ENCODE peak calls at places on chromosomes 5 and 9, in six cellular contexts. One of them, this sample, is unnamed.
A peak's percentile ranks its signal among the peaks of the same experiment; 100 is the strongest.

GRCh38 chr9:114827658-114828360 is 22.0 kb upstream of the TNFSF15 start:
- DNase-seq in effector memory CD8-positive, alpha-beta T cell: no peak
- DNase-seq in lung: no peak
- DNase-seq in germinal center: no peak
- DNase-seq in posterior cingulate gyrus: no peak
- DNase-seq in left colon: no peak
- DNase-seq in this sample: no peak

GRCh38 chr9:13139641-13140171 is 139.8 kb downstream of the MPDZ start:
- DNase-seq in effector memory CD8-positive, alpha-beta T cell: no peak
- DNase-seq in lung: no peak
- DNase-seq in germinal center: no peak
- DNase-seq in posterior cingulate gyrus: peak; percentile 59
- DNase-seq in left colon: no peak
- DNase-seq in this sample: no peak

GRCh38 chr9:127537014-127537413 is 75.1 kb upstream of the STXBP1 start:
- DNase-seq in effector memory CD8-positive, alpha-beta T cell: no peak
- DNase-seq in lung: no peak
- DNase-seq in germinal center: no peak
- DNase-seq in posterior cingulate gyrus: no peak
- DNase-seq in left colon: peak; percentile 39
- DNase-seq in this sample: no peak

GRCh38 chr9:35254237-35254636 is 92.4 kb downstream of the UNC13B start:
- DNase-seq in effector memory CD8-positive, alpha-beta T cell: no peak
- DNase-seq in lung: no peak
- DNase-seq in germinal center: no peak
- DNase-seq in posterior cingulate gyrus: no peak
- DNase-seq in left colon: no peak
- DNase-seq in this sample: no peak

GRCh38 chr5:139726248-139726647 is 69.4 kb upstream of the PSD2 start:
- DNase-seq in effector memory CD8-positive, alpha-beta T cell: no peak
- DNase-seq in lung: no peak
- DNase-seq in germinal center: no peak
- DNase-seq in posterior cingulate gyrus: no peak
- DNase-seq in left colon: no peak
- DNase-seq in this sample: no peak

GRCh38 chr5:34053133-34053532 is 10.1 kb upstream of the C1QTNF3 start:
- DNase-seq in effector memory CD8-positive, alpha-beta T cell: no peak
- DNase-seq in lung: no peak
- DNase-seq in germinal center: no peak
- DNase-seq in posterior cingulate gyrus: no peak
- DNase-seq in left colon: no peak
- DNase-seq in this sample: no peak

GRCh38 chr9:97721396-97721795 is 24.3 kb upstream of the XPA start:
- DNase-seq in effector memory CD8-positive, alpha-beta T cell: no peak
- DNase-seq in lung: no peak
- DNase-seq in germinal center: no peak
- DNase-seq in posterior cingulate gyrus: no peak
- DNase-seq in left colon: no peak
- DNase-seq in this sample: no peak

GRCh38 chr5:123273984-123274383 is 149.2 kb downstream of the CEP120 start:
- DNase-seq in effector memory CD8-positive, alpha-beta T cell: no peak
- DNase-seq in lung: no peak
- DNase-seq in germinal center: no peak
- DNase-seq in posterior cingulate gyrus: no peak
- DNase-seq in left colon: no peak
- DNase-seq in this sample: no peak

GRCh38 chr5:139058121-139058520 is 140.0 kb downstream of the SIL1 start:
- DNase-seq in effector memory CD8-positive, alpha-beta T cell: no peak
- DNase-seq in lung: no peak
- DNase-seq in germinal center: no peak
- DNase-seq in posterior cingulate gyrus: no peak
- DNase-seq in left colon: no peak
- DNase-seq in this sample: no peak

GRCh38 chr5:62596691-62597090 is 18.1 kb downstream of the LRRC70 start:
- DNase-seq in effector memory CD8-positive, alpha-beta T cell: no peak
- DNase-seq in lung: no peak
- DNase-seq in germinal center: no peak
- DNase-seq in posterior cingulate gyrus: no peak
- DNase-seq in left colon: no peak
- DNase-seq in this sample: no peak

GRCh38 chr5:1016036-1016435 is 7.4 kb downstream of the NKD2 start:
- DNase-seq in effector memory CD8-positive, alpha-beta T cell: no peak
- DNase-seq in lung: no peak
- DNase-seq in germinal center: no peak
- DNase-seq in posterior cingulate gyrus: peak; percentile 48
- DNase-seq in left colon: no peak
- DNase-seq in this sample: no peak

GRCh38 chr9:96476013-96476412 is 26.0 kb downstream of the HABP4 start:
- DNase-seq in effector memory CD8-positive, alpha-beta T cell: no peak
- DNase-seq in lung: no peak
- DNase-seq in germinal center: no peak
- DNase-seq in posterior cingulate gyrus: no peak
- DNase-seq in left colon: no peak
- DNase-seq in this sample: no peak

GRCh38 chr9:129908846-129909245 is 73.6 kb downstream of the USP20 start:
- DNase-seq in effector memory CD8-positive, alpha-beta T cell: no peak
- DNase-seq in lung: no peak
- DNase-seq in germinal center: no peak
- DNase-seq in posterior cingulate gyrus: no peak
- DNase-seq in left colon: no peak
- DNase-seq in this sample: no peak

GRCh38 chr9:69204869-69205268 is 30.8 kb downstream of the TJP2 start:
- DNase-seq in effector memory CD8-positive, alpha-beta T cell: no peak
- DNase-seq in lung: peak; percentile 31
- DNase-seq in germinal center: no peak
- DNase-seq in posterior cingulate gyrus: peak; percentile 71
- DNase-seq in left colon: no peak
- DNase-seq in this sample: no peak

GRCh38 chr9:34690983-34691382 is at the start of gene CCL19:
- DNase-seq in effector memory CD8-positive, alpha-beta T cell: no peak
- DNase-seq in lung: no peak
- DNase-seq in germinal center: no peak
- DNase-seq in posterior cingulate gyrus: no peak
- DNase-seq in left colon: no peak
- DNase-seq in this sample: no peak

GRCh38 chr9:404229-404628 is 189.6 kb downstream of the DOCK8 start:
- DNase-seq in effector memory CD8-positive, alpha-beta T cell: no peak
- DNase-seq in lung: no peak
- DNase-seq in germinal center: no peak
- DNase-seq in posterior cingulate gyrus: no peak
- DNase-seq in left colon: no peak
- DNase-seq in this sample: no peak

GRCh38 chr9:134811673-134812668 is 68.6 kb upstream of the FCN2 start:
- DNase-seq in effector memory CD8-positive, alpha-beta T cell: no peak
- DNase-seq in lung: no peak
- DNase-seq in germinal center: no peak
- DNase-seq in posterior cingulate gyrus: no peak
- DNase-seq in left colon: peak; percentile 15
- DNase-seq in this sample: no peak

GRCh38 chr9:117334101-117334500 is 80.8 kb downstream of the ASTN2 start:
- DNase-seq in effector memory CD8-positive, alpha-beta T cell: no peak
- DNase-seq in lung: no peak
- DNase-seq in germinal center: no peak
- DNase-seq in posterior cingulate gyrus: no peak
- DNase-seq in left colon: no peak
- DNase-seq in this sample: peak; percentile 13

GRCh38 chr9:98860871-98861293 is 53.4 kb downstream of the GALNT12 start:
- DNase-seq in effector memory CD8-positive, alpha-beta T cell: no peak
- DNase-seq in lung: peak; percentile 57
- DNase-seq in germinal center: no peak
- DNase-seq in posterior cingulate gyrus: peak; percentile 50
- DNase-seq in left colon: peak; percentile 32
- DNase-seq in this sample: no peak

GRCh38 chr5:112546946-112547647 is 128.0 kb upstream of the EPB41L4A start:
- DNase-seq in effector memory CD8-positive, alpha-beta T cell: no peak
- DNase-seq in lung: no peak
- DNase-seq in germinal center: no peak
- DNase-seq in posterior cingulate gyrus: no peak
- DNase-seq in left colon: no peak
- DNase-seq in this sample: no peak

GRCh38 chr5:54519083-54519541 is 1.6 kb downstream of the SNX18 start:
- DNase-seq in effector memory CD8-positive, alpha-beta T cell: no peak
- DNase-seq in lung: no peak
- DNase-seq in germinal center: no peak
- DNase-seq in posterior cingulate gyrus: no peak
- DNase-seq in left colon: peak; percentile 25
- DNase-seq in this sample: no peak

GRCh38 chr9:110405858-110406443 is 68.3 kb upstream of the TXNDC8 start:
- DNase-seq in effector memory CD8-positive, alpha-beta T cell: no peak
- DNase-seq in lung: no peak
- DNase-seq in germinal center: no peak
- DNase-seq in posterior cingulate gyrus: no peak
- DNase-seq in left colon: no peak
- DNase-seq in this sample: no peak

GRCh38 chr5:127804886-127805426 is 101.8 kb downstream of the CCDC192 start:
- DNase-seq in effector memory CD8-positive, alpha-beta T cell: no peak
- DNase-seq in lung: no peak
- DNase-seq in germinal center: no peak
- DNase-seq in posterior cingulate gyrus: no peak
- DNase-seq in left colon: no peak
- DNase-seq in this sample: no peak

GRCh38 chr5:125812631-125813030 is 610.6 kb upstream of the GRAMD2B start:
- DNase-seq in effector memory CD8-positive, alpha-beta T cell: no peak
- DNase-seq in lung: no peak
- DNase-seq in germinal center: no peak
- DNase-seq in posterior cingulate gyrus: no peak
- DNase-seq in left colon: no peak
- DNase-seq in this sample: no peak

GRCh38 chr5:158619083-158619788 is 480.5 kb downstream of the EBF1 start:
- DNase-seq in effector memory CD8-positive, alpha-beta T cell: no peak
- DNase-seq in lung: no peak
- DNase-seq in germinal center: no peak
- DNase-seq in posterior cingulate gyrus: no peak
- DNase-seq in left colon: no peak
- DNase-seq in this sample: no peak

GRCh38 chr5:145825751-145826180 is 9.4 kb downstream of the PRELID2 start:
- DNase-seq in effector memory CD8-positive, alpha-beta T cell: no peak
- DNase-seq in lung: no peak
- DNase-seq in germinal center: peak; percentile 8
- DNase-seq in posterior cingulate gyrus: no peak
- DNase-seq in left colon: no peak
- DNase-seq in this sample: no peak

GRCh38 chr9:91690540-91691249 is 259.3 kb downstream of the ROR2 start:
- DNase-seq in effector memory CD8-positive, alpha-beta T cell: no peak
- DNase-seq in lung: no peak
- DNase-seq in germinal center: no peak
- DNase-seq in posterior cingulate gyrus: no peak
- DNase-seq in left colon: no peak
- DNase-seq in this sample: no peak

GRCh38 chr9:135299651-135300345 is 179.8 kb upstream of the PPP1R26 start:
- DNase-seq in effector memory CD8-positive, alpha-beta T cell: no peak
- DNase-seq in lung: no peak
- DNase-seq in germinal center: no peak
- DNase-seq in posterior cingulate gyrus: no peak
- DNase-seq in left colon: no peak
- DNase-seq in this sample: no peak

GRCh38 chr9:128203842-128204551 is 818 bp downstream of the DNM1 start:
- DNase-seq in effector memory CD8-positive, alpha-beta T cell: no peak
- DNase-seq in lung: no peak
- DNase-seq in germinal center: no peak
- DNase-seq in posterior cingulate gyrus: no peak
- DNase-seq in left colon: no peak
- DNase-seq in this sample: peak; percentile 37

GRCh38 chr9:18173923-18174322 is 300.0 kb upstream of the ADAMTSL1 start:
- DNase-seq in effector memory CD8-positive, alpha-beta T cell: no peak
- DNase-seq in lung: no peak
- DNase-seq in germinal center: no peak
- DNase-seq in posterior cingulate gyrus: no peak
- DNase-seq in left colon: no peak
- DNase-seq in this sample: no peak

GRCh38 chr5:163705983-163706771 is 200.8 kb downstream of the MAT2B start:
- DNase-seq in effector memory CD8-positive, alpha-beta T cell: no peak
- DNase-seq in lung: no peak
- DNase-seq in germinal center: no peak
- DNase-seq in posterior cingulate gyrus: no peak
- DNase-seq in left colon: no peak
- DNase-seq in this sample: no peak

GRCh38 chr5:73963021-73963420 is 337.0 kb downstream of the ARHGEF28 start:
- DNase-seq in effector memory CD8-positive, alpha-beta T cell: no peak
- DNase-seq in lung: no peak
- DNase-seq in germinal center: no peak
- DNase-seq in posterior cingulate gyrus: no peak
- DNase-seq in left colon: no peak
- DNase-seq in this sample: no peak

This sample was measured in Caco-2.